ENCODE peak calls at places on chromosome 1, in five cellular contexts. One of them, this sample, is unnamed.

GRCh38 chr1:180917306-180918065 is 4.8 kb downstream of the KIAA1614 start:
- DNase-seq in naive thymus-derived CD8-positive, alpha-beta T cell: peak; percentile 24
- DNase-seq in pancreas: no peak
- DNase-seq in GM04504: peak; percentile 44
- DNase-seq in lower lobe of right lung: no peak
- DNase-seq in this sample: no peak

GRCh38 chr1:94734963-94735899 is 84.9 kb upstream of the SLC44A3 start:
- DNase-seq in lower lobe of right lung: peak; percentile 64
- DNase-seq in naive thymus-derived CD8-positive, alpha-beta T cell: no peak
- DNase-seq in pancreas: peak; percentile 74
- DNase-seq in GM04504: no peak
- DNase-seq in this sample: no peak

GRCh38 chr1:53061859-53062714 is at the start of gene PODN:
- DNase-seq in naive thymus-derived CD8-positive, alpha-beta T cell: no peak
- DNase-seq in lower lobe of right lung: peak; percentile 52
- DNase-seq in GM04504: no peak
- DNase-seq in pancreas: no peak
- DNase-seq in this sample: no peak

GRCh38 chr1:9125325-9125724 is 3.6 kb downstream of the GPR157 start:
- DNase-seq in naive thymus-derived CD8-positive, alpha-beta T cell: no peak
- DNase-seq in lower lobe of right lung: no peak
- DNase-seq in pancreas: no peak
- DNase-seq in GM04504: no peak
- DNase-seq in this sample: no peak

GRCh38 chr1:110494036-110494435 is 24.9 kb downstream of the KCNA10 start:
- DNase-seq in GM04504: no peak
- DNase-seq in pancreas: no peak
- DNase-seq in naive thymus-derived CD8-positive, alpha-beta T cell: no peak
- DNase-seq in lower lobe of right lung: no peak
- DNase-seq in this sample: no peak

GRCh38 chr1:50420689-50421365 is 2.4 kb downstream of the DMRTA2 start:
- DNase-seq in pancreas: no peak
- DNase-seq in GM04504: no peak
- DNase-seq in lower lobe of right lung: no peak
- DNase-seq in naive thymus-derived CD8-positive, alpha-beta T cell: no peak
- DNase-seq in this sample: no peak

GRCh38 chr1:235304549-235305451 is 23.2 kb downstream of the ARID4B start:
- DNase-seq in GM04504: no peak
- DNase-seq in lower lobe of right lung: no peak
- DNase-seq in naive thymus-derived CD8-positive, alpha-beta T cell: no peak
- DNase-seq in pancreas: no peak
- DNase-seq in this sample: no peak

GRCh38 chr1:89855413-89856123 is 34.7 kb downstream of the LRRC8D start:
- DNase-seq in lower lobe of right lung: no peak
- DNase-seq in pancreas: no peak
- DNase-seq in GM04504: no peak
- DNase-seq in naive thymus-derived CD8-positive, alpha-beta T cell: no peak
- DNase-seq in this sample: no peak

GRCh38 chr1:233945573-233945972 is 41.1 kb downstream of the SLC35F3 start:
- DNase-seq in GM04504: no peak
- DNase-seq in naive thymus-derived CD8-positive, alpha-beta T cell: no peak
- DNase-seq in lower lobe of right lung: no peak
- DNase-seq in pancreas: no peak
- DNase-seq in this sample: no peak

GRCh38 chr1:229217716-229218115 is 53.2 kb upstream of the RAB4A start:
- DNase-seq in naive thymus-derived CD8-positive, alpha-beta T cell: no peak
- DNase-seq in pancreas: no peak
- DNase-seq in GM04504: no peak
- DNase-seq in lower lobe of right lung: no peak
- DNase-seq in this sample: no peak

GRCh38 chr1:44985747-44986359 is 542 bp downstream of the EIF2B3 start:
- DNase-seq in lower lobe of right lung: no peak
- DNase-seq in naive thymus-derived CD8-positive, alpha-beta T cell: no peak
- DNase-seq in GM04504: no peak
- DNase-seq in pancreas: no peak
- DNase-seq in this sample: no peak

GRCh38 chr1:246567258-246568235 is 1.3 kb downstream of the CNST start:
- DNase-seq in pancreas: no peak
- DNase-seq in lower lobe of right lung: no peak
- DNase-seq in GM04504: peak; percentile 56
- DNase-seq in naive thymus-derived CD8-positive, alpha-beta T cell: no peak
- DNase-seq in this sample: no peak

GRCh38 chr1:116902718-116903390 is 6.9 kb upstream of the PTGFRN start:
- DNase-seq in naive thymus-derived CD8-positive, alpha-beta T cell: no peak
- DNase-seq in pancreas: no peak
- DNase-seq in GM04504: no peak
- DNase-seq in lower lobe of right lung: no peak
- DNase-seq in this sample: no peak

GRCh38 chr1:194043984-194044755 is 857.8 kb upstream of the B3GALT2 start:
- DNase-seq in lower lobe of right lung: no peak
- DNase-seq in naive thymus-derived CD8-positive, alpha-beta T cell: no peak
- DNase-seq in pancreas: no peak
- DNase-seq in GM04504: no peak
- DNase-seq in this sample: no peak

This sample was measured in RWPE2.